ENCODE peak calls at places on chromosomes 4 and X, in four cellular contexts. V is GM12865, D is upper lobe of left lung, T is PC-9. J is an unnamed sample.

GRCh38 chr4:84529169-84529751 is 30.2 kb upstream of the NKX6-1 start:
- DNase-seq in T (no peak), D (no peak), V (peak; percentile 24), J (no peak)

GRCh38 chr4:6198768-6199343 is 1.5 kb downstream of the JAKMIP1 start:
- DNase-seq in D (peak; percentile 77), T (no peak), V (peak; percentile 68), J (no peak)

GRCh38 chrX:75986980-75987379 is 185.9 kb upstream of the PBDC1 start:
- DNase-seq in V (no peak), T (no peak), D (no peak), J (no peak)

GRCh38 chrX:110588853-110589252 is 206.8 kb downstream of the CHRDL1 start:
- DNase-seq in V (no peak), D (no peak), T (no peak), J (no peak)

GRCh38 chr4:99504804-99505502 is 5.9 kb upstream of the C4orf17 start:
- DNase-seq in T (no peak), V (no peak), D (no peak), J (no peak)

GRCh38 chr4:125388653-125389052 is 73.9 kb downstream of the FAT4 start:
- DNase-seq in T (no peak), V (no peak), D (no peak), J (no peak)

GRCh38 chr4:86013623-86014022 is 346.2 kb downstream of the MAPK10 start:
- DNase-seq in V (no peak), D (no peak), T (no peak), J (no peak)

GRCh38 chrX:41863343-41864203 is 59.8 kb downstream of the CASK start:
- DNase-seq in T (no peak), V (no peak), D (no peak), J (no peak)

GRCh38 chrX:18894156-18894555 is 89.8 kb downstream of the PHKA2 start:
- DNase-seq in T (no peak), V (no peak), D (no peak), J (no peak)

GRCh38 chr4:76301068-76301774 is 5.3 kb upstream of the STBD1 start:
- DNase-seq in D (no peak), T (peak; percentile 43), V (peak; percentile 96), J (no peak)

GRCh38 chrX:126658447-126658846 is 105.8 kb upstream of the DCAF12L1 start:
- DNase-seq in D (no peak), V (no peak), T (no peak), J (no peak)

GRCh38 chr4:89803915-89804314 is 33.0 kb downstream of the SNCA start:
- DNase-seq in D (no peak), T (no peak), V (no peak), J (peak; percentile 59)

GRCh38 chr4:157600583-157600982 is 380.1 kb downstream of the GRIA2 start:
- DNase-seq in D (no peak), T (no peak), V (no peak), J (no peak)

GRCh38 chr4:186072516-186072915 is 3.6 kb downstream of the TLR3 start:
- DNase-seq in V (no peak), T (no peak), D (no peak), J (no peak)

GRCh38 chr4:182547435-182547834 is 304.2 kb downstream of the TENM3 start:
- DNase-seq in V (peak; percentile 85), T (no peak), D (no peak), J (no peak)

GRCh38 chr4:98601719-98602118 is 56.7 kb downstream of the TSPAN5 start:
- DNase-seq in T (no peak), D (no peak), V (no peak), J (no peak)

GRCh38 chr4:24843121-24843520 is 47.7 kb downstream of the SOD3 start:
- DNase-seq in T (no peak), V (no peak), D (no peak), J (no peak)

DNA sequence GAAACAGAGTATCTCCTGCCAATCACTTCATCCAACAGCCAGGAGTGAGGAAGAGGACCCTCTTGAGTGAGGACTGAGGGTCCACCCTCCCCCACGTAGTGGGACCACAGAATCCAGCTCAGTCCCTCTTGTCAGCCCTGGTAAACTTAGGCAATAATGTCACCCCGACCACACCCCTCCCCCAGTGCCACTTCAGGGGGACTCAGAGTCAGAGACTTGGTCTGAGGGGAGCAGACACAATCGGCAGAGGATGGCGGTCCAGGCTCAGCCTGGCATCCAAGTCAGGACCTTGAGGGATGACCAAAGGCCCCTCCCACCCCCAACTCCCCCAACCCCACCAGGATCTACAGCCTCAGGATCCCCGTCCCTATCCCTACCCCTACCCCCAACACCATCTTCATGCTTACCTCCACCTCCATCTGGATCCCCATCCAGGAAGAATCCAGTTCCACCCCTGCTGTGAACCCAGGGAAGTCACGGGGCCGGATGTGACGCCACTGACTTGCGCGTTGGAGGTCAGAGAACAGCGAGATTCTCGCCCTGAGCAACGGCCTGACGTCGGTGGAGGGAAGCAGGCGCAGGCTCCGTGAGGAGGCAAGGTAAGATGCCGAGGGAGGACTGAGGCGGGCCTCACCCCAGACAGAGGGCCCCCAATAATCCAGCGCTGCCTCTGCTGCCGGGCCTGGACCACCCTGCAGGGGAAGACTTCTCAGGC is at the start of the genes CSAG1 and MAGEA12:
- DNase-seq in V (no peak), D (peak; percentile 11), T (peak; percentile 51), J (peak; percentile 74)
- H3K4me3 ChIP-seq in V (no peak within 1 kb of the TSS), D (no peak within 1 kb of the TSS), T (peak within 1 kb of the TSS; percentile 62), J (peak within 1 kb of the TSS; percentile 91)

GRCh38 chr4:82352825-82353370 is 20.9 kb downstream of the HNRNPD start:
- DNase-seq in D (no peak), V (no peak), T (no peak), J (no peak)
- TF ChIP-seq CTCF in D (no peak), V (no peak), T (no peak), J (no peak)

DNA sequence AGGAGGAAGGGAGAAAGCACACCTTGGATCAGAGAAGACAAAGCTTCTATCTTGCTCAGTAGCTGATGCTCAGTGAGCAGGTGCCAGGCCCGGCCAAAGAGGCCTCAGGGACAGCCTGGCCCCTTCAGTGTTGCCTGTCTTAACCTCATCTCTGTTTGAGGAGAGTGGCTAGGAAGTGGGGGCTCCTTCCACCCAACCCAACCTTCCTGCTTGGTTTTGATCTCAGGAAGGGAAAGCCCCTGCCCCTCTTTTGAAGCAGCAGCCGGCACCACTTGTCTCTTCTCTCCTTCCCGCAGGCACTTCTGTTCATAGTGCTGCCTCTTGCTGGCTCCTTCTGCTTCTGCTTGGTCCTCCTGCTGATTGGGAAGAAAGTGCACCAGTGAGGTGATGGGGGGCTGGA is 2.4 kb upstream of the AFF2 start:
- DNase-seq in T (no peak), V (no peak), D (no peak), J (no peak)
- H3K4me3 ChIP-seq in T (no peak overlapping the region), V (no peak overlapping the region), D (no peak overlapping the region), J (no peak overlapping the region)

DNA sequence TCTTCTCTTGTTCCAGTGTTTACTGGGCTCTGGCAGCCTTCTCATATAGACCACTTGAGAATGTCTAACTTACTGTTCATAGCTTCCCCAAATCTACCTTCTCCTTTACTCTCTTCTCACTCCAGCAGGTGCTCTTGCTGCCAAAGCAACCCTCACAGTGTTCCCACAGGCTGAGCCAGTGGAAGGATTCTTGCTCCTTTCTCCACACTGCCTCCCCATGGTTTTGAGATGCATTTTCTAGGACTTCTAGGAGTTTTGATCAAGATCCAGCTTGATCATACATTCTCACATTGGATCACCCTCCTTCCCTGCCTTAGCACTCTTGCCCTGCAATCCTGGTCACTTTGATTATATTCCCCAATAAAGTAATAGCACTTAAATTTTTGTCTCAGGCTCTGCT is 230.8 kb downstream of the TMEM47 start:
- DNase-seq in D (no peak), V (no peak), T (no peak), J (no peak)
- TF ChIP-seq CTCF in D (no peak), V (no peak), T (peak; percentile 19), J (peak; percentile 28)

GRCh38 chrX:72080800-72081199 is 50.9 kb downstream of the RTL5 start:
- DNase-seq in D (no peak), V (no peak), T (no peak), J (no peak)
- H3K4me3 ChIP-seq in D (peak overlapping the region; percentile 4), V (no peak overlapping the region), T (no peak overlapping the region), J (no peak overlapping the region)

DNA sequence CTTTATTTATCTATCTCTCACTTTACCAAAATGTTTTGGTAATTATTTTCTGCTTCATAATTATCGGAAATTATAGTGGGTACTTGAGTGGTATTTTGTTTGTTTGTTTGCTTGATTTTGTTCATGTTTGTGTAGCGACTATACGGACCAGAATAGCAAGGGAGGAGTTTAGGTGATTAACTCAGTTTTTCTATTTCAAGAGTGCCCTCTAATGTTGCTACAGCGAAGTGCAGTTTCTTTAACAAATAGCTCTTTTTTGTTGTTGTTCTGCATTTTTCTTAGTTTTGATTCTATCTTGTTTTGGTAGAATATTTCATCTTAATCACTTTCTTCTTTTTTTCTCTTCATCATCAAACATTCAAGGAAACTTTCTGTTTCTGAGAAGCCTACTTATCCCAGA is 40.8 kb upstream of the QRFPR start:
- DNase-seq in T (no peak), V (peak; percentile 10), D (no peak), J (no peak)
- TF ChIP-seq CTCF in T (peak; percentile 50), V (peak; percentile 19), D (peak; percentile 25), J (peak; percentile 60)

GRCh38 chr4:8028884-8029568 is 89.4 kb upstream of the AFAP1 start:
- DNase-seq in V (no peak), T (no peak), D (no peak), J (no peak)
- H3K4me3 ChIP-seq in V (no peak overlapping the region), T (no peak overlapping the region), D (no peak overlapping the region), J (no peak overlapping the region)

GRCh38 chrX:6558979-6559378 is 24.1 kb upstream of the VCX3A start:
- DNase-seq in D (no peak), T (no peak), V (no peak), J (no peak)

GRCh38 chrX:6557690-6558089 is 22.8 kb upstream of the VCX3A start:
- DNase-seq in T (no peak), V (no peak), D (no peak), J (no peak)
- TF ChIP-seq CTCF in T (no peak), V (no peak), D (no peak), J (no peak)

J was measured in LNCaP clone FGC.